ENCODE peak calls at places on chromosomes 2 and 18, in five cellular contexts. P is sigmoid colon, B is HCT116, C is Panc1, U is suprapubic skin. R is an unnamed sample.

GRCh38 chr18:13464432-13465125 is 246.0 kb downstream of the LDLRAD4 start:
- DNase-seq in C (no peak), U (no peak), B (no peak), P (peak; percentile 79), R (peak; percentile 92)

GRCh38 chr2:6535572-6535971 is 330.1 kb downstream of the CMPK2 start:
- DNase-seq in U (no peak), C (no peak), B (no peak), P (no peak), R (no peak)

GRCh38 chr18:63016270-63016669 is 300.9 kb downstream of the PHLPP1 start:
- DNase-seq in P (no peak), C (peak; percentile 27), U (no peak), B (peak; percentile 32), R (no peak)

GRCh38 chr2:25651066-25651465 is 22.3 kb downstream of the DTNB start:
- DNase-seq in C (no peak), B (no peak), P (no peak), U (no peak), R (no peak)

GRCh38 chr18:9466911-9467310 is 8.4 kb upstream of the RALBP1 start:
- DNase-seq in B (no peak), P (no peak), U (no peak), C (no peak), R (no peak)

GRCh38 chr18:49368876-49369440 is 91.5 kb downstream of the DYM start:
- DNase-seq in C (no peak), P (no peak), U (no peak), B (no peak), R (no peak)

GRCh38 chr18:74652392-74652988 is 54.8 kb downstream of the ZNF407 start:
- DNase-seq in P (no peak), B (peak; percentile 27), C (peak; percentile 33), U (no peak), R (no peak)

GRCh38 chr2:15050483-15050882 is 418.0 kb downstream of the LRATD1 start:
- DNase-seq in B (no peak), C (no peak), P (no peak), U (no peak), R (no peak)

GRCh38 chr2:233867993-233868532 is at the start of gene MSL3B:
- DNase-seq in P (no peak), C (no peak), U (no peak), B (peak; percentile 46), R (peak; percentile 83)

GRCh38 chr2:46257476-46257875 is 39.7 kb upstream of the EPAS1 start:
- DNase-seq in B (no peak), C (no peak), U (no peak), P (no peak), R (no peak)

GRCh38 chr2:118841450-118841827 is 6.0 kb downstream of the EN1 start:
- DNase-seq in P (no peak), U (peak; percentile 69), B (no peak), C (no peak), R (peak; percentile 62)
- H3K4me3 ChIP-seq in P (no peak overlapping the region), U (peak overlapping the region; percentile 72), B (no peak overlapping the region), C (no peak overlapping the region), R (peak overlapping the region; percentile 20)

GRCh38 chr2:1871171-1871570 is 126.9 kb upstream of the PXDN start:
- DNase-seq in C (no peak), U (no peak), B (no peak), P (no peak), R (no peak)

GRCh38 chr2:1873343-1873742 is 129.0 kb upstream of the PXDN start:
- DNase-seq in C (no peak), U (no peak), B (no peak), P (no peak), R (no peak)

GRCh38 chr2:1874950-1875349 is 130.6 kb upstream of the PXDN start:
- DNase-seq in P (no peak), U (no peak), C (no peak), B (no peak), R (no peak)

GRCh38 chr2:1874101-1874865 is 130.0 kb upstream of the PXDN start:
- DNase-seq in P (no peak), U (no peak), B (no peak), C (no peak), R (no peak)

GRCh38 chr2:1872602-1873183 is 128.4 kb upstream of the PXDN start:
- DNase-seq in C (no peak), U (no peak), B (no peak), P (no peak), R (no peak)
- TF ChIP-seq POLR2AphosphoS5 in C (no peak), U (no peak), B (no peak), P (no peak), R (no peak)

DNA sequence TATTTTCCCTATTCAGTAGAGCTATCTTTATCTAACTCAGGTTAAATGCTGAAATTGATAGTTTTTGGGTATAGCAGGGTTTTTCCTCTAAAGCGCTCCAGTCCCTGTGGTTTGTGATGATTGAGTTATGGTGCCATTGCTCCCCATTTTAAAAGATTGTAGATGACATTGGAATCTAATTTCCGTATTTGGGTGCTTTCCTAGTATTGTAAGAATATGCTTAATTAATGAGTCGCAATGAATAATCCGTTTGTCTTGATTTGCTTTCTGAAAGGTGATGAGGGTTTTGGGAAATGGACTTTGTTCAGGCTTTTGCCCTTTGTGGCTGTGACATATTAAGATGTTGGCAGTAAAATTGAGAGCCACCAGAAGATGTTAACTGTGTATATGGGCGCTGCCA is 3.9 kb downstream of the RPS7 start:
- DNase-seq in C (no peak), B (no peak), P (no peak), U (no peak), R (no peak)
- H3K4me3 ChIP-seq in C (no peak overlapping the region), B (no peak overlapping the region), P (no peak overlapping the region), U (no peak overlapping the region), R (no peak overlapping the region)

GRCh38 chr2:26786207-26787023 is 559 bp downstream of the CENPA start:
- DNase-seq in C (no peak), P (no peak), U (no peak), B (no peak), R (peak; percentile 59)
- TF ChIP-seq POLR2AphosphoS5 in C (no peak), P (no peak), U (no peak), B (no peak), R (no peak)

DNA sequence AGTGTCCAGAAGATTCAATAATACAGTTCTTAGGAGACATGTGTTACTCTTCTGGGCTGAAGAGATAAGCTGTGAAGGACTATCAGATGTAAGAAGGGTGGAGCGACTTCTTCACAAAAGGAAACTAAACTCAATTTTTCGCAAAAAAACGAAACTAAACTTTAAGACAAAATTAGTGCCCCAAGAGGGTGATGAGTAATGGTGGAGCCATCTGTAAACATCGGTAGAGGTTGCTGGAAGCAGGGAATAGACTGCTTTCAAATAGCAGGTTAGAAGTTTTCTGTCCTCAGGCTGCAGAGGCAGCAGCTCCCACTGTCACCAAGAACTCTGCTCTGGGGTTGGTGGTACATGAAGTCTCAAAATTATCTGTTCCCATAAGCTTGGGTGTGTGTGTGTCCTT is 111.6 kb upstream of the TACR1 start:
- DNase-seq in C (no peak), P (no peak), B (no peak), U (no peak), R (no peak)
- H3K4me3 ChIP-seq in C (no peak overlapping the region), P (no peak overlapping the region), B (no peak overlapping the region), U (no peak overlapping the region), R (no peak overlapping the region)

GRCh38 chr2:28665041-28665704 is 86.5 kb upstream of the PPP1CB start:
- DNase-seq in B (no peak), P (peak; percentile 94), C (no peak), U (no peak), R (no peak)
- TF ChIP-seq POLR2AphosphoS5 in B (no peak), P (peak; percentile 77), C (no peak), U (peak; percentile 49), R (peak; percentile 48)

R was measured in spleen.